ENCODE peak calls at places on chromosomes 5 and 9, in seven cellular contexts. M is activated CD8-positive, alpha-beta memory T cell treated with anti-CD3 and anti-CD28 coated beads, Interleukin-2, amount 50 U/mL, for 48 hours; R is CD8-positive, alpha-beta T cell; T is midbrain; A is dermis blood vessel endothelial cell; E is stomach; I is GM04504. N is an unnamed sample.

GRCh38 chr9:131095666-131096489 is 453 bp upstream of the AIF1L start:
- DNase-seq in M (peak; percentile 69), R (no peak), T (peak; percentile 75), A (peak; percentile 65), E (peak; percentile 31), I (no peak), N (peak; percentile 64)

GRCh38 chr9:129558063-129558550 is 62.8 kb downstream of the C9orf50 start:
- DNase-seq in M (no peak), R (no peak), T (no peak), A (no peak), E (no peak), I (no peak), N (peak; percentile 50)

GRCh38 chr5:87074934-87075541 is 192.6 kb upstream of the RASA1 start:
- DNase-seq in M (no peak), R (peak; percentile 30), T (no peak), A (peak; percentile 12), E (no peak), I (no peak), N (peak; percentile 84)

GRCh38 chr5:53031695-53032096 is 42.5 kb downstream of the ITGA2 start:
- DNase-seq in M (no peak), R (no peak), T (no peak), A (peak; percentile 87), E (no peak), I (no peak), N (peak; percentile 75)

GRCh38 chr5:110165366-110165765 is 475.6 kb downstream of the MAN2A1 start:
- DNase-seq in M (no peak), R (no peak), T (no peak), A (no peak), E (no peak), I (no peak), N (no peak)

GRCh38 chr5:57209316-57210040 is 35.6 kb downstream of the GPBP1 start:
- DNase-seq in M (no peak), R (no peak), T (no peak), A (no peak), E (no peak), I (no peak), N (no peak)

GRCh38 chr9:17052626-17053025 is 82.2 kb upstream of the CNTLN start:
- DNase-seq in M (no peak), R (no peak), T (no peak), A (no peak), E (no peak), I (no peak), N (no peak)

GRCh38 chr5:120788481-120788880 is 324.4 kb downstream of the PRR16 start:
- DNase-seq in M (no peak), R (no peak), T (no peak), A (no peak), E (no peak), I (no peak), N (no peak)

GRCh38 chr5:123528878-123529277 is 16.9 kb downstream of the CSNK1G3 start:
- DNase-seq in M (no peak), R (no peak), T (no peak), A (no peak), E (no peak), I (no peak), N (no peak)

GRCh38 chr5:103408408-103408807 is 149.8 kb downstream of the MACIR start:
- DNase-seq in M (no peak), R (no peak), T (no peak), A (no peak), E (no peak), I (no peak), N (no peak)

GRCh38 chr5:173734716-173735115 is 118.3 kb upstream of the BOD1 start:
- DNase-seq in M (no peak), R (no peak), T (no peak), A (no peak), E (no peak), I (no peak), N (no peak)

GRCh38 chr9:136566899-136567298 is 21.1 kb upstream of the NOTCH1 start:
- DNase-seq in M (no peak), R (no peak), T (peak; percentile 92), A (peak; percentile 64), E (peak; percentile 79), I (no peak), N (peak; percentile 36)

GRCh38 chr5:34499001-34499734 is 157.0 kb upstream of the RAI14 start:
- DNase-seq in M (peak; percentile 57), R (peak; percentile 18), T (no peak), A (peak; percentile 84), E (no peak), I (peak; percentile 66), N (no peak)

GRCh38 chr5:140041492-140042421 is 1.3 kb downstream of the NRG2 start:
- DNase-seq in M (no peak), R (no peak), T (peak; percentile 67), A (peak; percentile 81), E (peak; percentile 66), I (no peak), N (peak; percentile 70)

GRCh38 chr5:35924950-35925722 is 13.3 kb downstream of the CAPSL start:
- DNase-seq in M (peak; percentile 89), R (peak; percentile 86), T (peak; percentile 78), A (peak; percentile 74), E (peak; percentile 51), I (peak; percentile 62), N (no peak)

GRCh38 chr9:110744753-110745522 is 76.3 kb downstream of the MUSK start:
- DNase-seq in M (no peak), R (no peak), T (no peak), A (peak; percentile 48), E (no peak), I (peak; percentile 93), N (peak; percentile 58)

GRCh38 chr5:96121362-96121761 is 159.7 kb upstream of the ELL2 start:
- DNase-seq in M (no peak), R (no peak), T (no peak), A (no peak), E (peak; percentile 43), I (no peak), N (no peak)

GRCh38 chr5:159189310-159189709 is 20.0 kb downstream of the RNF145 start:
- DNase-seq in M (no peak), R (no peak), T (no peak), A (peak; percentile 37), E (no peak), I (no peak), N (no peak)

GRCh38 chr9:78786794-78787193 is 489.9 kb downstream of the PSAT1 start:
- DNase-seq in M (no peak), R (no peak), T (no peak), A (peak; percentile 72), E (no peak), I (peak; percentile 40), N (no peak)

GRCh38 chr9:3028535-3028934 is 184.6 kb upstream of the PUM3 start:
- DNase-seq in M (no peak), R (no peak), T (peak; percentile 15), A (no peak), E (no peak), I (no peak), N (no peak)

GRCh38 chr9:88238281-88238571 is 100.0 kb upstream of the SPATA31C2 start:
- DNase-seq in M (no peak), R (no peak), T (no peak), A (no peak), E (no peak), I (no peak), N (no peak)

GRCh38 chr5:151126199-151126645 is 31.4 kb downstream of the ANXA6 start:
- DNase-seq in M (peak; percentile 81), R (peak; percentile 65), T (peak; percentile 75), A (peak; percentile 80), E (peak; percentile 82), I (peak; percentile 27), N (peak; percentile 80)

GRCh38 chr5:72817076-72817476 is 615 bp downstream of the TNPO1 start:
- DNase-seq in M (peak; percentile 71), R (peak; percentile 37), T (peak; percentile 59), A (peak; percentile 57), E (peak; percentile 56), I (no peak), N (peak; percentile 46)

GRCh38 chr5:68187268-68188055 is 28.1 kb upstream of the PIK3R1 start:
- DNase-seq in M (no peak), R (no peak), T (peak; percentile 92), A (peak; percentile 9), E (no peak), I (no peak), N (no peak)

GRCh38 chr9:129989740-129990139 is 53.2 kb downstream of the FNBP1 start:
- DNase-seq in M (peak; percentile 44), R (no peak), T (no peak), A (no peak), E (no peak), I (peak; percentile 40), N (no peak)

GRCh38 chr5:111282798-111283197 is 58.6 kb downstream of the CAMK4 start:
- DNase-seq in M (no peak), R (no peak), T (no peak), A (no peak), E (no peak), I (no peak), N (no peak)

GRCh38 chr5:142301487-142302035 is 23.3 kb downstream of the SPRY4 start:
- DNase-seq in M (no peak), R (no peak), T (no peak), A (no peak), E (no peak), I (no peak), N (peak; percentile 91)

GRCh38 chr9:133258061-133259015 is 16.7 kb downstream of the ABO start:
- DNase-seq in M (no peak), R (no peak), T (no peak), A (no peak), E (no peak), I (no peak), N (no peak)

GRCh38 chr9:21070171-21070571 is 7.6 kb downstream of the IFNB1 start:
- DNase-seq in M (no peak), R (no peak), T (peak; percentile 28), A (peak; percentile 95), E (no peak), I (peak; percentile 81), N (no peak)

GRCh38 chr9:96554326-96554725 is 65.3 kb downstream of the CDC14B start:
- DNase-seq in M (no peak), R (no peak), T (no peak), A (no peak), E (no peak), I (no peak), N (no peak)

GRCh38 chr9:10562581-10563343 is 50.0 kb downstream of the PTPRD start:
- DNase-seq in M (no peak), R (no peak), T (no peak), A (no peak), E (no peak), I (no peak), N (no peak)